ENCODE peak calls at places on chromosomes 11 and 22, in five cellular contexts. B is occipital lobe; F is Ammon's horn; U is psoas muscle; K is stimulated activated CD4-positive, alpha-beta T cell treated with anti-CD3 and anti-CD28 coated beads, Interleukin-2, amount 100 ng/mL, for 48 hours. N is an unnamed sample.

GRCh38 chr11:123628936-123629683 is 25.3 kb downstream of the SCN3B start:
- DNase-seq in B (no peak), F (no peak), U (peak; percentile 70), K (no peak), N (peak; percentile 61)

GRCh38 chr11:64866173-64866491 is 12.3 kb downstream of the EHD1 start:
- DNase-seq in B (no peak), F (no peak), U (no peak), K (no peak), N (no peak)

GRCh38 chr11:69486056-69486772 is 4.8 kb downstream of the LINC01488 start:
- DNase-seq in B (no peak), F (no peak), U (peak; percentile 48), K (no peak), N (no peak)

GRCh38 chr22:44828193-44828592 is 75.8 kb downstream of the ARHGAP8 start:
- DNase-seq in B (no peak), F (no peak), U (no peak), K (peak; percentile 15), N (no peak)

GRCh38 chr11:60957188-60957587 is 5.2 kb upstream of the SLC15A3 start:
- DNase-seq in B (no peak), F (no peak), U (no peak), K (no peak), N (no peak)

GRCh38 chr22:27872488-27872887 is 46.6 kb downstream of the PITPNB start:
- DNase-seq in B (no peak), F (no peak), U (no peak), K (no peak), N (no peak)

GRCh38 chr11:130159657-130160459 is at the start of gene ST14:
- DNase-seq in B (no peak), F (no peak), U (no peak), K (no peak), N (peak; percentile 28)

GRCh38 chr11:120392791-120393190 is 56.6 kb downstream of the ARHGEF12 start:
- DNase-seq in B (no peak), F (no peak), U (no peak), K (no peak), N (no peak)

GRCh38 chr22:46593996-46594946 is 25.9 kb upstream of the GRAMD4 start:
- DNase-seq in B (no peak), F (no peak), U (no peak), K (no peak), N (no peak)

GRCh38 chr22:21917206-21917958 is 35.3 kb downstream of the PPM1F start:
- DNase-seq in B (peak; percentile 28), F (no peak), U (peak; percentile 36), K (no peak), N (no peak)

GRCh38 chr22:50141891-50142363 is 28.6 kb upstream of the PANX2 start:
- DNase-seq in B (no peak), F (no peak), U (no peak), K (no peak), N (no peak)

GRCh38 chr22:33480118-33480517 is 421.9 kb upstream of the SYN3 start:
- DNase-seq in B (no peak), F (no peak), U (no peak), K (no peak), N (no peak)

GRCh38 chr11:64920124-64920523 is 3.1 kb upstream of the ATG2A start:
- DNase-seq in B (no peak), F (no peak), U (no peak), K (no peak), N (no peak)

GRCh38 chr11:19370100-19370861 is 129.5 kb upstream of the E2F8 start:
- DNase-seq in B (no peak), F (no peak), U (peak; percentile 83), K (no peak), N (no peak)

GRCh38 chr22:38243007-38243775 is 29.6 kb downstream of the TMEM184B start:
- DNase-seq in B (peak; percentile 29), F (peak; percentile 77), U (peak; percentile 71), K (no peak), N (no peak)

GRCh38 chr11:44006882-44007495 is 40.8 kb upstream of the ACCSL start:
- DNase-seq in B (no peak), F (no peak), U (no peak), K (no peak), N (no peak)

GRCh38 chr22:17162731-17163130 is 3.7 kb upstream of the HDHD5 start:
- DNase-seq in B (no peak), F (no peak), U (no peak), K (no peak), N (no peak)

GRCh38 chr22:24409707-24410106 is 17.7 kb upstream of the ADORA2A start:
- DNase-seq in B (no peak), F (no peak), U (no peak), K (no peak), N (no peak)

GRCh38 chr11:75768112-75768908 is at the start of gene DGAT2:
- DNase-seq in B (peak; percentile 78), F (peak; percentile 68), U (peak; percentile 88), K (peak; percentile 58), N (peak; percentile 30)

GRCh38 chr22:34842630-34843029 is 223.3 kb upstream of the ISX start:
- DNase-seq in B (no peak), F (no peak), U (no peak), K (no peak), N (no peak)

GRCh38 chr11:1943576-1943975 is 3.6 kb upstream of the MRPL23 start:
- DNase-seq in B (no peak), F (no peak), U (peak; percentile 49), K (no peak), N (no peak)

GRCh38 chr11:111602865-111603632 is 800 bp downstream of the SIK2 start:
- DNase-seq in B (peak; percentile 25), F (peak; percentile 74), U (no peak), K (peak; percentile 13), N (peak; percentile 27)

GRCh38 chr11:8111636-8112035 is 30.6 kb downstream of the TUB start:
- DNase-seq in B (no peak), F (peak; percentile 74), U (no peak), K (no peak), N (peak; percentile 73)

GRCh38 chr22:23305922-23306374 is 125.6 kb downstream of the BCR start:
- DNase-seq in B (peak; percentile 88), F (peak; percentile 92), U (peak; percentile 83), K (no peak), N (peak; percentile 76)

GRCh38 chr11:68064876-68065275 is 26.1 kb downstream of the TCIRG1 start:
- DNase-seq in B (no peak), F (no peak), U (no peak), K (no peak), N (no peak)

GRCh38 chr11:41665633-41666032 is 206.2 kb upstream of the LRRC4C start:
- DNase-seq in B (no peak), F (peak; percentile 58), U (no peak), K (no peak), N (no peak)

GRCh38 chr11:12212821-12213185 is 102.4 kb downstream of the MICAL2 start:
- DNase-seq in B (no peak), F (no peak), U (no peak), K (no peak), N (no peak)

GRCh38 chr11:118565062-118565461 is 669 bp downstream of the IFT46 start:
- DNase-seq in B (peak; percentile 17), F (peak; percentile 41), U (peak; percentile 55), K (no peak), N (no peak)

GRCh38 chr11:65290448-65291165 is 24.1 kb upstream of the CDC42EP2 start:
- DNase-seq in B (peak; percentile 74), F (peak; percentile 95), U (peak; percentile 95), K (no peak), N (no peak)

GRCh38 chr11:45659818-45660160 is 5.6 kb downstream of the CHST1 start:
- DNase-seq in B (no peak), F (peak; percentile 49), U (no peak), K (no peak), N (no peak)